ENCODE peak calls at places on chromosome 11, in ten cellular contexts. M is left lung; R is aorta; U is GM23338; E is naive thymus-derived CD4-positive, alpha-beta T cell; P is heart left ventricle; D is right lobe of liver; O is CD4-positive, alpha-beta memory T cell; L is tibial nerve; C is A549. Z is an unnamed sample. For H3K4me1, the result is how much of the 10 kb centered on the place peaks cover.

GRCh38 chr11:98874050-98874449 is 146.7 kb upstream of the CNTN5 start:
- DNase-seq in M (no peak), R (no peak), U (no peak), E (no peak), P (no peak), D (no peak), O (no peak), L (no peak), C (no peak), Z (no peak)

GRCh38 chr11:1462576-1462975 is 24.0 kb downstream of the MOB2 start:
- DNase-seq in M (no peak), R (no peak), U (no peak), E (no peak), P (no peak), D (no peak), O (no peak), L (no peak), C (no peak), Z (no peak)

GRCh38 chr11:116233581-116233980 is 539.2 kb downstream of the BUD13 start:
- DNase-seq in M (no peak), R (no peak), U (no peak), E (no peak), P (peak), D (no peak), O (no peak), L (no peak), C (no peak), Z (no peak)

GRCh38 chr11:2190670-2191471 is 19.3 kb upstream of the TH start:
- DNase-seq in M (no peak), R (peak), U (no peak), E (no peak), P (no peak), D (no peak), O (no peak), L (no peak), C (no peak), Z (no peak)

GRCh38 chr11:88515002-88515401 is 177.5 kb upstream of the CTSC start:
- DNase-seq in M (no peak), R (no peak), U (no peak), E (no peak), P (no peak), D (no peak), O (no peak), L (no peak), C (no peak), Z (no peak)

GRCh38 chr11:76025068-76025467 is 181.2 kb downstream of the WNT11 start:
- DNase-seq in M (no peak), R (no peak), U (no peak), E (no peak), P (no peak), D (no peak), O (no peak), L (no peak), C (no peak), Z (no peak)

GRCh38 chr11:2526808-2527381 is 82.1 kb downstream of the KCNQ1 start:
- DNase-seq in M (peak), R (peak), U (peak), E (no peak), P (peak), D (peak), O (no peak), L (peak), C (no peak), Z (peak)

GRCh38 chr11:73350908-73351636 is 25.1 kb upstream of the RELT start:
- DNase-seq in M (no peak), R (no peak), U (peak), E (peak), P (peak), D (no peak), O (peak), L (peak), C (peak), Z (peak)

GRCh38 chr11:57515332-57516060 is at the start of gene SLC43A1:
- DNase-seq in M (peak), R (peak), U (peak), E (no peak), P (peak), D (peak), O (no peak), L (peak), C (no peak), Z (peak)

GRCh38 chr11:109641549-109641948 is 219.6 kb downstream of the C11orf87 start:
- DNase-seq in M (no peak), R (no peak), U (peak), E (no peak), P (no peak), D (no peak), O (no peak), L (no peak), C (peak), Z (no peak)

GRCh38 chr11:20097319-20098221 is 62.7 kb downstream of the DBX1 start:
- DNase-seq in M (no peak), R (peak), U (no peak), E (no peak), P (no peak), D (no peak), O (no peak), L (no peak), C (no peak), Z (no peak)

GRCh38 chr11:1837171-1838076 is 1.4 kb upstream of the TNNI2 start:
- DNase-seq in M (peak), R (peak), U (peak), E (peak), P (peak), D (no peak), O (peak), L (no peak), C (peak), Z (peak)

GRCh38 chr11:97979741-97980140 is 1041.0 kb upstream of the CNTN5 start:
- DNase-seq in M (no peak), R (no peak), U (no peak), E (no peak), P (no peak), D (no peak), O (no peak), L (no peak), C (no peak), Z (no peak)

GRCh38 chr11:71075116-71075720 is 177.2 kb downstream of the SHANK2 start:
- DNase-seq in M (no peak), R (no peak), U (no peak), E (no peak), P (no peak), D (no peak), O (no peak), L (no peak), C (no peak), Z (no peak)

GRCh38 chr11:2309251-2310072 is 7.6 kb downstream of the TSPAN32 start:
- DNase-seq in M (no peak), R (no peak), U (no peak), E (no peak), P (no peak), D (peak), O (no peak), L (no peak), C (no peak), Z (peak)

GRCh38 chr11:10050561-10050960 is 243.5 kb downstream of the SBF2 start:
- DNase-seq in M (no peak), R (no peak), U (no peak), E (no peak), P (no peak), D (no peak), O (no peak), L (no peak), C (peak), Z (no peak)

GRCh38 chr11:69435161-69435990 is 46.1 kb upstream of the LINC01488 start:
- DNase-seq in M (no peak), R (peak), U (no peak), E (no peak), P (no peak), D (no peak), O (no peak), L (no peak), C (no peak), Z (peak)

GRCh38 chr11:63510360-63511130 is 4.7 kb downstream of the LGALS12 start:
- DNase-seq in M (no peak), R (peak), U (no peak), E (no peak), P (peak), D (peak), O (no peak), L (peak), C (no peak), Z (no peak)

GRCh38 chr11:116731097-116731761 is 41.6 kb downstream of the BUD13 start:
- DNase-seq in M (peak), R (peak), U (peak), E (no peak), P (no peak), D (peak), O (no peak), L (no peak), C (no peak), Z (no peak)

GRCh38 chr11:132717824-132718223 is 814.5 kb downstream of the OPCML start:
- DNase-seq in M (no peak), R (no peak), U (no peak), E (no peak), P (no peak), D (no peak), O (no peak), L (no peak), C (no peak), Z (no peak)

GRCh38 chr11:119614227-119615002 is 114.6 kb downstream of the NECTIN1 start:
- DNase-seq in M (no peak), R (no peak), U (no peak), E (no peak), P (no peak), D (no peak), O (no peak), L (no peak), C (no peak), Z (no peak)

GRCh38 chr11:47028530-47029093 is 92.1 kb downstream of the CSTPP1 start:
- DNase-seq in M (no peak), R (no peak), U (no peak), E (no peak), P (no peak), D (no peak), O (no peak), L (no peak), C (no peak), Z (no peak)

GRCh38 chr11:123212406-123212805 is 17.4 kb upstream of the CLMP start:
- DNase-seq in M (no peak), R (no peak), U (no peak), E (no peak), P (no peak), D (no peak), O (no peak), L (no peak), C (no peak), Z (no peak)

GRCh38 chr11:8698917-8699441 is 16.4 kb downstream of the RPL27A start:
- DNase-seq in M (peak), R (no peak), U (peak), E (no peak), P (no peak), D (no peak), O (no peak), L (no peak), C (no peak), Z (peak)
- H3K4me3 ChIP-seq in M (no peak), R (no peak), U (peak), E (no peak), P (no peak), D (no peak), O (no peak), L (no peak), C (no peak), Z (no peak)

GRCh38 chr11:124394408-124394807 is 4.4 kb downstream of the OR8B3 start:
- DNase-seq in M (no peak), R (no peak), U (no peak), E (no peak), P (no peak), D (no peak), O (no peak), L (no peak), C (peak), Z (no peak)
- H3K4me1 ChIP-seq in M (under half), R (under half), U (under half), E (under half), P (under half), D (under half), O (under half), L (under half), C (under half), Z (under half)

GRCh38 chr11:12112731-12113130 is 2.3 kb downstream of the MICAL2 start:
- DNase-seq in M (no peak), R (peak), U (no peak), E (no peak), P (no peak), D (no peak), O (no peak), L (no peak), C (no peak), Z (no peak)

GRCh38 chr11:12110714-12111481 is 508 bp downstream of the MICAL2 start:
- DNase-seq in M (no peak), R (peak), U (peak), E (peak), P (peak), D (peak), O (peak), L (no peak), C (no peak), Z (peak)

GRCh38 chr11:12112150-12112520 is 1.7 kb downstream of the MICAL2 start:
- DNase-seq in M (no peak), R (peak), U (no peak), E (no peak), P (no peak), D (no peak), O (no peak), L (no peak), C (no peak), Z (no peak)

GRCh38 chr11:12110201-12110713 is at the start of gene MICAL2:
- DNase-seq in M (peak), R (peak), U (peak), E (peak), P (peak), D (peak), O (peak), L (peak), C (peak), Z (peak)

GRCh38 chr11:12111482-12112149 is 1.2 kb downstream of the MICAL2 start:
- DNase-seq in M (no peak), R (peak), U (peak), E (no peak), P (no peak), D (no peak), O (no peak), L (no peak), C (no peak), Z (no peak)
- H3K4me3 ChIP-seq in M (peak), R (peak), U (peak), E (no peak), P (peak), D (peak), O (peak), L (peak), C (peak), Z (peak)

DNA sequence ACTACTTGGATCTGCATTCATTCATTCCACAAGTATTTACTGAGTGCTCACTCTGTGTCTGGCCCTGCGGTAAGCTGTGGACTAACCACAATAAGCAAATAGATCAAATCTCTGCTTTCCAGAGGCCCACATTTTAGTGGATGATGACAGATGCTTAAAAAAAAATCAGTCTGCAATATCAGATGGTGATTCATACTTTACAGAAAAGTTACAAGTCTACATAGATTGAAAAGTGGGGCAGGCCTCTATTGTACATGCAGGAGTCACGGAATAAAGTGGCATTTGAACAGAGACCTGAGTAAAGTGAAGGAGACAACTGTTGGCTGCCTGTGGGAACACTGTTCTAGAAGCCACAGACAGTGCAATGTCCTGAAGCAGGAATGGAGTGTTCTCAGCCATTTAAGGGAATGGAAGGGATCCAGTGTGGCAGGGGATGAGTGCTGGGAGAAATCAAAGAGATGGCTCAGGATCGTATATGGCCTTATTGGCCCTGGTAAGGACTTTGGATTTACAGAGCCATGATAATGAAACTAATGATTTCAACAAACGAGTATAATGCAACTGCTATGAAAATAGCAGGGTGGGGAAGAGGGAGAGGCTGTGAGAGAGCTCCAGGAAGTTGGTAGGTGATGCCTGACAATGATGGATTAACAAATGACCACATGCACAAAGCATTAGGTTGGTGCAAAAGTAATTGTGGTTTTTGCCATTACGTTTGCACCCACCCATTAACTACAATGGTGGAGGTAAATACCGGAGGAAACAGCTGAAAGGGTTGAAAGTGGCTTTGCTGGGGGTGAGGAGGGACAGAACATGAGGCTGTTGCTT is 31.1 kb downstream of the TMEM45B start:
- DNase-seq in M (no peak), R (no peak), U (no peak), E (no peak), P (no peak), D (no peak), O (peak), L (no peak), C (peak), Z (no peak)
- H3K4me1 ChIP-seq in M (under half), R (under half), U (under half), E (under half), P (under half), D (under half), O (under half), L (under half), C (under half), Z (under half)

Z was measured in sigmoid colon.